ENCODE peak calls at places on chromosome 10, in nine cellular contexts. Y is COR-L47, I is GM12865, S is PC-3, B is right lobe of liver, U is NCI-H82, O is left ventricle myocardium inferior, L is BJ, N is T-helper 1 cell. C is an unnamed sample.

GRCh38 chr10:124478517-124478916 is 16.9 kb downstream of the LHPP start:
- DNase-seq in Y (no peak), I (no peak), S (no peak), B (peak), U (no peak), O (no peak), L (no peak), N (no peak), C (no peak)

GRCh38 chr10:14502451-14502850 is 171.7 kb upstream of the FRMD4A start:
- DNase-seq in Y (no peak), I (no peak), S (no peak), B (no peak), U (no peak), O (no peak), L (no peak), N (no peak), C (no peak)

GRCh38 chr10:103892181-103892580 is 25.8 kb downstream of the STN1 start:
- DNase-seq in Y (no peak), I (no peak), S (no peak), B (no peak), U (no peak), O (no peak), L (no peak), N (no peak), C (no peak)

GRCh38 chr10:1938317-1938716 is 201.0 kb upstream of the ADARB2 start:
- DNase-seq in Y (no peak), I (no peak), S (no peak), B (no peak), U (no peak), O (no peak), L (no peak), N (no peak), C (no peak)

GRCh38 chr10:3873728-3874461 is 88.9 kb upstream of the KLF6 start:
- DNase-seq in Y (peak), I (peak), S (no peak), B (no peak), U (no peak), O (no peak), L (no peak), N (peak), C (peak)

GRCh38 chr10:69721690-69722310 is 79.9 kb upstream of the COL13A1 start:
- DNase-seq in Y (no peak), I (no peak), S (peak), B (no peak), U (no peak), O (peak), L (no peak), N (no peak), C (no peak)

GRCh38 chr10:9227679-9228365 is 1173.3 kb downstream of the GATA3 start:
- DNase-seq in Y (no peak), I (no peak), S (no peak), B (no peak), U (no peak), O (no peak), L (no peak), N (no peak), C (no peak)

GRCh38 chr10:59901481-59901880 is 4.9 kb downstream of the CCDC6 start:
- DNase-seq in Y (no peak), I (no peak), S (peak), B (no peak), U (no peak), O (no peak), L (no peak), N (no peak), C (no peak)

GRCh38 chr10:104925232-104925851 is 284.3 kb downstream of the SORCS3 start:
- DNase-seq in Y (no peak), I (peak), S (peak), B (no peak), U (peak), O (peak), L (no peak), N (no peak), C (no peak)

GRCh38 chr10:72309290-72310240 is 35.8 kb downstream of the DDIT4 start:
- DNase-seq in Y (no peak), I (no peak), S (no peak), B (no peak), U (no peak), O (peak), L (no peak), N (no peak), C (no peak)

GRCh38 chr10:63758080-63758479 is 236.9 kb downstream of the REEP3 start:
- DNase-seq in Y (no peak), I (no peak), S (no peak), B (no peak), U (no peak), O (no peak), L (no peak), N (no peak), C (no peak)

GRCh38 chr10:94640562-94640961 is 43.0 kb upstream of the CYP2C18 start:
- DNase-seq in Y (no peak), I (no peak), S (no peak), B (no peak), U (no peak), O (no peak), L (no peak), N (no peak), C (no peak)

GRCh38 chr10:79274279-79275104 is 72.8 kb upstream of the PPIF start:
- DNase-seq in Y (no peak), I (no peak), S (no peak), B (no peak), U (peak), O (peak), L (peak), N (no peak), C (no peak)

GRCh38 chr10:124328514-124329220 is 90.1 kb downstream of the OAT start:
- DNase-seq in Y (no peak), I (no peak), S (peak), B (no peak), U (no peak), O (no peak), L (no peak), N (no peak), C (no peak)

GRCh38 chr10:113115534-113115933 is 165.5 kb downstream of the TCF7L2 start:
- DNase-seq in Y (no peak), I (no peak), S (no peak), B (no peak), U (no peak), O (no peak), L (no peak), N (no peak), C (no peak)

GRCh38 chr10:5490698-5491464 is 8.5 kb downstream of the CALML5 start:
- DNase-seq in Y (no peak), I (peak), S (no peak), B (no peak), U (no peak), O (no peak), L (no peak), N (no peak), C (no peak)

GRCh38 chr10:44752451-44753441 is 158.4 kb upstream of the TMEM72 start:
- DNase-seq in Y (no peak), I (no peak), S (peak), B (no peak), U (no peak), O (no peak), L (peak), N (no peak), C (peak)

GRCh38 chr10:124332426-124332825 is 86.3 kb downstream of the OAT start:
- DNase-seq in Y (no peak), I (no peak), S (no peak), B (no peak), U (no peak), O (no peak), L (peak), N (no peak), C (no peak)

GRCh38 chr10:6473901-6474370 is 106.1 kb downstream of the PRKCQ start:
- DNase-seq in Y (no peak), I (peak), S (no peak), B (no peak), U (no peak), O (no peak), L (no peak), N (peak), C (no peak)

GRCh38 chr10:95069286-95069685 is at the start of gene CYP2C8:
- DNase-seq in Y (no peak), I (no peak), S (no peak), B (no peak), U (no peak), O (no peak), L (no peak), N (no peak), C (no peak)

GRCh38 chr10:84525120-84525806 is 196.9 kb downstream of the CCSER2 start:
- DNase-seq in Y (no peak), I (no peak), S (no peak), B (no peak), U (no peak), O (no peak), L (no peak), N (no peak), C (no peak)

GRCh38 chr10:73858013-73858708 is 16.2 kb downstream of the CAMK2G start:
- DNase-seq in Y (no peak), I (no peak), S (no peak), B (no peak), U (no peak), O (no peak), L (no peak), N (no peak), C (no peak)

GRCh38 chr10:14652816-14653215 is 121.9 kb downstream of the FAM107B start:
- DNase-seq in Y (no peak), I (no peak), S (no peak), B (no peak), U (no peak), O (no peak), L (no peak), N (no peak), C (no peak)

GRCh38 chr10:62433181-62433692 is 59.1 kb downstream of the ZNF365 start:
- DNase-seq in Y (no peak), I (peak), S (peak), B (no peak), U (no peak), O (peak), L (peak), N (no peak), C (peak)

GRCh38 chr10:314871-315270 is 179.6 kb downstream of the ZMYND11 start:
- DNase-seq in Y (no peak), I (no peak), S (no peak), B (no peak), U (no peak), O (no peak), L (no peak), N (no peak), C (no peak)

GRCh38 chr10:81073155-81073554 is 535.5 kb downstream of the SH2D4B start:
- DNase-seq in Y (no peak), I (no peak), S (no peak), B (no peak), U (no peak), O (no peak), L (no peak), N (no peak), C (no peak)

GRCh38 chr10:132984008-132984295 is 41.6 kb upstream of the CFAP46 start:
- DNase-seq in Y (no peak), I (no peak), S (no peak), B (peak), U (no peak), O (no peak), L (no peak), N (no peak), C (no peak)

GRCh38 chr10:80473692-80474596 is 19.8 kb downstream of the TSPAN14 start:
- DNase-seq in Y (no peak), I (no peak), S (no peak), B (no peak), U (no peak), O (no peak), L (no peak), N (no peak), C (no peak)

GRCh38 chr10:108574233-108574632 is 1349.1 kb downstream of the XPNPEP1 start:
- DNase-seq in Y (peak), I (no peak), S (peak), B (no peak), U (no peak), O (no peak), L (no peak), N (no peak), C (no peak)

GRCh38 chr10:82942572-82943091 is 1067.6 kb downstream of the NRG3 start:
- DNase-seq in Y (no peak), I (peak), S (no peak), B (no peak), U (peak), O (peak), L (peak), N (no peak), C (no peak)

C was measured in AG09319.